ENCODE peak calls at places on chromosomes 16 and 17, in four cellular contexts. M is NK-92 treated with Interleukin-12 subunit alpha and Interleukin-12 subunit beta, amount 100 ng/mL, for 24 hours; Z is CD4-positive, alpha-beta T cell; J is AML-193. D is an unnamed sample.

GRCh38 chr17:73182616-73183310 is 10.1 kb upstream of the COG1 start:
- DNase-seq in J (no peak), Z (no peak), M (no peak), D (no peak)

GRCh38 chr16:87132361-87133014 is 184.7 kb downstream of the C16orf95 start:
- DNase-seq in M (no peak), J (no peak), Z (no peak), D (peak)

GRCh38 chr17:16377804-16378400 is 3.0 kb upstream of the UBB start:
- DNase-seq in M (no peak), Z (no peak), J (no peak), D (peak)

GRCh38 chr17:41322264-41322902 is 6.9 kb upstream of the KRTAP17-1 start:
- DNase-seq in Z (no peak), J (peak), M (no peak), D (peak)

GRCh38 chr16:85309656-85310587 is 197.7 kb upstream of the CIBAR2 start:
- DNase-seq in Z (no peak), M (no peak), J (peak), D (peak)

GRCh38 chr17:49525831-49526741 is 31.0 kb downstream of the NGFR start:
- DNase-seq in M (no peak), Z (no peak), J (no peak), D (no peak)

GRCh38 chr16:89365044-89365467 is 125.3 kb downstream of the ANKRD11 start:
- DNase-seq in J (peak), M (no peak), Z (no peak), D (no peak)

GRCh38 chr17:46264456-46265198 is 30.3 kb upstream of the LRRC37A start:
- DNase-seq in M (no peak), Z (no peak), J (no peak), D (peak)

GRCh38 chr17:61837175-61838051 is 25.9 kb downstream of the BRIP1 start:
- DNase-seq in M (peak), Z (peak), J (peak), D (peak)

GRCh38 chr16:69651217-69651616 is 75.1 kb downstream of the NQO1 start:
- DNase-seq in Z (no peak), M (no peak), J (no peak), D (no peak)

GRCh38 chr17:41518789-41519449 is at the start of gene KRT15:
- DNase-seq in Z (no peak), M (no peak), J (no peak), D (no peak)

GRCh38 chr17:82088838-82089722 is 9.0 kb downstream of the FASN start:
- DNase-seq in M (no peak), J (no peak), Z (no peak), D (no peak)

GRCh38 chr16:1543085-1543896 is 9.8 kb downstream of the TMEM204 start:
- DNase-seq in J (peak), Z (no peak), M (no peak), D (peak)

GRCh38 chr17:74792586-74792985 is 16.4 kb upstream of the NAT9 start:
- DNase-seq in J (no peak), Z (no peak), M (no peak), D (no peak)

GRCh38 chr17:82889496-82890338 is 49.9 kb upstream of the ZNF750 start:
- DNase-seq in J (no peak), Z (no peak), M (no peak), D (no peak)

GRCh38 chr17:55742272-55743102 is 8.4 kb upstream of the PCTP start:
- DNase-seq in J (no peak), M (no peak), Z (no peak), D (no peak)

GRCh38 chr17:82438401-82439193 is 12.0 kb downstream of the CYBC1 start:
- DNase-seq in Z (no peak), M (no peak), J (no peak), D (no peak)